ENCODE peak calls at places on chromosomes 13 and 19, in seven cellular contexts. U, P, I, L, J, A and W are unnamed samples.

GRCh38 chr19:49347835-49348234 is 12.6 kb downstream of the CD37 start:
- DNase-seq in I (peak), U (no peak), A (no peak), J (peak), P (no peak), L (no peak), W (no peak)

GRCh38 chr13:93736111-93736510 is 509.5 kb downstream of the GPC6 start:
- DNase-seq in L (no peak), I (no peak), P (no peak), A (no peak), U (no peak), J (peak), W (no peak)

GRCh38 chr19:51097166-51097736 is 11.0 kb downstream of the CTU1 start:
- DNase-seq in I (peak), L (no peak), U (peak), J (peak), P (no peak), A (peak), W (peak)

GRCh38 chr13:95120650-95121049 is 180.6 kb downstream of the ABCC4 start:
- DNase-seq in L (no peak), A (no peak), P (no peak), I (no peak), J (no peak), U (no peak), W (no peak)

GRCh38 chr13:110416131-110416584 is 109.1 kb downstream of the COL4A2 start:
- DNase-seq in P (no peak), A (no peak), L (no peak), I (no peak), U (no peak), J (no peak), W (no peak)

GRCh38 chr19:50721441-50722137 is 1.6 kb upstream of the CLEC11A start:
- DNase-seq in U (no peak), P (no peak), J (no peak), L (no peak), I (no peak), A (no peak), W (no peak)

GRCh38 chr13:30738946-30739528 is 3.7 kb downstream of the ALOX5AP start:
- DNase-seq in J (no peak), L (no peak), U (no peak), P (no peak), A (no peak), I (no peak), W (no peak)

GRCh38 chr19:40714519-40715299 is 2.0 kb downstream of the COQ8B start:
- DNase-seq in U (peak), A (peak), P (peak), L (peak), I (peak), J (peak), W (peak)

GRCh38 chr13:72163671-72164070 is 296.7 kb upstream of the DACH1 start:
- DNase-seq in I (no peak), P (no peak), J (peak), U (no peak), A (no peak), L (no peak), W (no peak)

GRCh38 chr13:94660695-94661324 is 51.5 kb downstream of the SOX21 start:
- DNase-seq in I (peak), P (no peak), U (no peak), L (no peak), A (no peak), J (peak), W (peak)

GRCh38 chr13:52414963-52415362 is 9.0 kb upstream of the THSD1 start:
- DNase-seq in P (no peak), J (peak), A (no peak), U (no peak), L (no peak), I (peak), W (no peak)

GRCh38 chr19:56085571-56086275 is 35.4 kb downstream of the ZNF787 start:
- DNase-seq in I (no peak), A (no peak), U (no peak), P (no peak), J (no peak), L (no peak), W (peak)

GRCh38 chr13:50376895-50377575 is 361.8 kb downstream of the KCNRG start:
- DNase-seq in U (no peak), I (no peak), L (no peak), J (no peak), A (no peak), P (no peak), W (no peak)

GRCh38 chr19:5929179-5929578 is 15.1 kb downstream of the CAPS start:
- DNase-seq in J (no peak), I (no peak), P (no peak), U (no peak), A (no peak), L (no peak), W (no peak)

GRCh38 chr13:95623141-95623540 is 21.4 kb downstream of the DZIP1 start:
- DNase-seq in I (no peak), J (no peak), A (no peak), L (no peak), P (no peak), U (no peak), W (no peak)

GRCh38 chr13:106038752-106039151 is 496.7 kb downstream of the EFNB2 start:
- DNase-seq in L (peak), P (no peak), J (peak), U (no peak), A (no peak), I (peak), W (no peak)

GRCh38 chr19:48413879-48414623 is 20.6 kb downstream of the GRIN2D start:
- DNase-seq in J (no peak), L (no peak), I (no peak), P (no peak), A (no peak), U (no peak), W (no peak)

GRCh38 chr19:33690461-33691427 is 69.0 kb downstream of the CHST8 start:
- DNase-seq in J (no peak), P (no peak), L (no peak), I (no peak), U (no peak), A (no peak), W (no peak)

GRCh38 chr19:43504426-43505185 is at the start of gene PHLDB3:
- DNase-seq in I (no peak), P (no peak), J (no peak), U (peak), L (no peak), A (peak), W (no peak)

GRCh38 chr19:23698711-23699520 is 11.9 kb upstream of the ZNF675 start:
- DNase-seq in I (peak), P (no peak), J (no peak), U (no peak), L (no peak), A (no peak), W (no peak)

GRCh38 chr19:50639121-50640112 is at the start of gene SYT3:
- DNase-seq in I (no peak), J (no peak), L (no peak), U (peak), A (peak), P (no peak), W (peak)

GRCh38 chr19:41323430-41324125 is 13.6 kb downstream of the CCDC97 start:
- DNase-seq in I (peak), L (peak), P (peak), J (peak), U (no peak), A (peak), W (no peak)

GRCh38 chr19:55801416-55801815 is 30.4 kb downstream of the NLRP11 start:
- DNase-seq in L (no peak), P (no peak), A (no peak), I (no peak), J (no peak), U (peak), W (no peak)

GRCh38 chr19:14150041-14150769 is 13.8 kb upstream of the ASF1B start:
- DNase-seq in U (no peak), J (no peak), P (no peak), I (no peak), L (no peak), A (peak), W (peak)

GRCh38 chr13:20901668-20902437 is 693 bp downstream of the XPO4 start:
- DNase-seq in L (no peak), U (no peak), A (peak), P (no peak), J (peak), I (peak), W (peak)

DNA sequence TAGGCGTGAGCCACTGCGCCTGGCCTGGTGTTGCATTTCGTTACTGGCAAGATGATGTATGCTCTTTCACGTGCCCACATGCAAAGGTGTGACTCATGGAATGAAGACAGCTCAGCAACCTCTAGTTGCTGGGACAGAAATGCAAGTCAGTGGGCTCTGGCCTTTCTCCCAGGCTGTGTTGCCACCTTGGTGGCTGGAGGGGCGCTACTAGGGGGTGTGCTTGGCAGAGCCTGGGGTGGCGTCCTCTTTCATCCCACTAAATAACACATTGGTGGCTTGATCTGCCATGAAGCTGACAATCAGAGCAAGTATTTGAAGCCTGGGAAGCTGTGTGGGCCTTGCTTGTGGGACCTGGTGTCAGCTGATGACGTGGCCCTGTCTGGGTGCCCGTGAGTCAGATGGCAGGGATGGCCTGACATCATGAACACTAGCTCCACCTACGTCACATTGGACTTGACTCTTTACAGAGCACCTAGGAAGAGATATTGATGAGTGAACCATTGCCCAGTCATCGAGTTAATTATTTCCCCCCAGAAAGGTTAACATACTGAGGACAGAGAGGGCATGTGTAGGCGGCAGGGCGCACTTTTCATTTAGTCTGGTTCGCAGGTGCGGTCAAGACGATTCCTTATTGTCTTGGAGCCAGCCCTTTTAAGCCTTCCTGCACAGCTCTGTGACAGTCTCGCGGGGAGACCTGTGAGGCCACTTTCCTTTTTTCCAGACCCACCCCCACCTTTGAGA is 154.2 kb downstream of the TM9SF2 start:
- DNase-seq in A (no peak), L (no peak), J (peak), I (peak), P (no peak), U (no peak), W (no peak)
- TF ChIP-seq CTCF in A (no peak), L (no peak), J (no peak), I (no peak), P (no peak), U (no peak), W (no peak)

GRCh38 chr13:22562116-22562515 is 618.7 kb upstream of the SGCG start:
- DNase-seq in U (no peak), J (no peak), L (no peak), P (no peak), A (no peak), I (no peak), W (no peak)
- TF ChIP-seq CTCF in U (no peak), J (no peak), L (no peak), P (no peak), A (no peak), I (no peak), W (no peak)

GRCh38 chr13:42334329-42334706 is 62.4 kb downstream of the AKAP11 start:
- DNase-seq in L (no peak), U (no peak), I (no peak), A (no peak), P (no peak), J (no peak), W (no peak)

GRCh38 chr13:42329239-42329638 is 57.3 kb downstream of the AKAP11 start:
- DNase-seq in J (no peak), A (no peak), L (no peak), U (no peak), P (no peak), I (no peak), W (no peak)

GRCh38 chr13:42330991-42331390 is 59.0 kb downstream of the AKAP11 start:
- DNase-seq in P (no peak), U (no peak), I (no peak), L (no peak), J (no peak), A (no peak), W (no peak)

GRCh38 chr13:42337808-42338600 is 66.1 kb downstream of the AKAP11 start:
- DNase-seq in P (no peak), U (no peak), J (no peak), L (no peak), A (no peak), I (no peak), W (no peak)

DNA sequence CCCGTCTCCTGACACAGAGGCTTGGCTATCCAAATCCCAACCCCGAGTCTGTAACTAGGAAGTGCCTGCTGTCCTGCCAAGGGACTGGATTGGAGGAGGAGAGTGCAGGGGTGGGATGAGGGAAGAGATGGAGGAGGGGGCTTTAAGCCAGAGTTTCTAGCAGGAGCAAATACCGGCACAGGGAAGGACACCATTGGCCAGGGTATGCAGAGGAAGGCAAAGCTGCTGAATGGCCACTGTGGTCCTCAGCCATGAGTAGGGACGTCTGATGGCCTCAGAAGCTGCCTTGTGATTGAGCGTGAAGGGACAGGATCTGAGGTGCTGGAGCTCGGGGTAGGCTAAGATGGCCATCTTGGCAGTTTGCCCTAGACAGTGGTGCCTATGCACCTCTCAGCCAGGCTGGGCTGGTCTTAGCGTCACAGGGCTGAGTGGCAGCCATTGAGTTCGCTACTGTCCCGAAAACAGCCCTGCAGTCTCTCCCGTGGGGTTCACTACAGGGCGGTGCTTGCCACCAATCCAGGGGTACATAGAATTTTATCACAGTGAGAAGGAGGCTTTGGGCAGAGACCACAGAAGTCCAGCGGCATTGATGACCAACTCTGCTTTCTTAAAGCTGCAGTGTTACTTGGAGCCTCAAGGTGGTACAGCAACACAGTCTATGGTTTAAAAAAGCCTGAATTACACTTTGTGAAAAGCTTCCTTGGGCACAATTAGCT is 61.8 kb downstream of the AKAP11 start:
- DNase-seq in I (peak), L (no peak), P (no peak), J (peak), U (peak), A (no peak), W (peak)
- TF ChIP-seq CTCF in I (peak), L (peak), P (no peak), J (peak), U (peak), A (peak), W (peak)

DNA sequence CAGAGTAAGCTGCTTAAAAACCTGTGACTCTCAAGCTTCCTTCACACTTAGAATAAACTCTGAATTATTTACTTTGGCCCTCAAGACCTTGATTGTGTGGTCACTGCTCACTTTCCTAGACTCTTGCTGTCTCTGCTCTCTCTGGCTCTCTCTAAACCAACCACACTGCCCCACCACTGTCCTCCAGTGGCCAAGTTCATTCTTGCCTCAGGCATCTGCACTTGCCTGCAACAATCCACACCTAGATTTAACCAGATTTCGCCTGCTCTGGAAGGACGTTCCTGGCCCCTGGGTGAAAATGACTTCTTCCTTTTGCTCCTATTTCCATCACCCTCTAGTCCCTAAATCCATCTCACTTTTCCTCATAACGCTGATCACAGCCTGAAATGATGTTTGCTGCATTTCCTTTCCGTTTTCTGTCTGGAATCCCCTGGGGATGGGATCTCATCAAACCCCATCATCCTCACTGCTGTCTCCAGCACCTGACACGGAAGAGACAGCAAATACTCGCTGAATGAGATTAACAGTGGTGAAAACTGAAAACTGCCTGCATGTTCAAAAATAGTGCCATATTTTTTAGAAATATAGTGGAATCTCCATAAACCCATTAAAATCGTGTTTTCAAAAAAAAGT is 232.6 kb downstream of the UQCRFS1 start:
- DNase-seq in P (no peak), J (no peak), A (no peak), L (no peak), U (no peak), I (peak), W (no peak)
- TF ChIP-seq CTCF in P (no peak), J (no peak), A (no peak), L (peak), U (no peak), I (peak), W (no peak)